ENCODE peak calls at places on chromosomes 5 and 9, in six cellular contexts. J is mucosa of gallbladder, D is anterior cingulate cortex, Z is KBM-7, P is cerebellar nuclear complex, K is amygdala. X is an unnamed sample.

GRCh38 chr9:135602789-135603481 is 36.4 kb downstream of the GLT6D1 start:
- DNase-seq in Z (peak; percentile 57), K (no peak), D (no peak), J (no peak), P (no peak), X (peak; percentile 48)

GRCh38 chr9:84241817-84242356 is 98.7 kb downstream of the SLC28A3 start:
- DNase-seq in J (no peak), K (no peak), Z (no peak), D (no peak), P (no peak), X (no peak)

GRCh38 chr5:159017787-159018186 is 81.9 kb downstream of the EBF1 start:
- DNase-seq in K (no peak), Z (peak; percentile 65), P (no peak), D (no peak), J (no peak), X (no peak)

GRCh38 chr5:116343961-116344360 is 230.7 kb downstream of the SEMA6A start:
- DNase-seq in K (no peak), J (no peak), P (no peak), D (no peak), Z (peak; percentile 58), X (no peak)

GRCh38 chr9:124776952-124777645 is at the start of gene OLFML2A:
- DNase-seq in K (no peak), D (no peak), P (no peak), Z (peak; percentile 47), J (no peak), X (peak; percentile 44)

GRCh38 chr5:11607944-11608343 is 296.3 kb downstream of the CTNND2 start:
- DNase-seq in P (no peak), Z (no peak), D (no peak), J (no peak), K (no peak), X (no peak)

GRCh38 chr5:60370508-60370907 is 329.5 kb downstream of the DEPDC1B start:
- DNase-seq in Z (no peak), J (no peak), K (no peak), D (no peak), P (no peak), X (no peak)

GRCh38 chr5:80083115-80083890 is 48.2 kb downstream of the THBS4 start:
- DNase-seq in Z (peak; percentile 68), K (peak; percentile 18), P (peak; percentile 31), J (no peak), D (peak; percentile 25), X (no peak)

GRCh38 chr5:172502969-172503368 is 48.6 kb upstream of the SH3PXD2B start:
- DNase-seq in D (no peak), Z (no peak), P (no peak), J (peak; percentile 5), K (no peak), X (peak; percentile 27)

GRCh38 chr9:22683393-22684075 is 236.9 kb downstream of the DMRTA1 start:
- DNase-seq in Z (no peak), D (no peak), J (no peak), K (no peak), P (no peak), X (no peak)

GRCh38 chr9:136088481-136088938 is 6.6 kb downstream of the NACC2 start:
- DNase-seq in J (no peak), K (no peak), D (no peak), P (no peak), Z (no peak), X (no peak)

GRCh38 chr5:93572773-93573626 is 8.0 kb downstream of the NR2F1-AS1 start:
- DNase-seq in P (no peak), J (no peak), D (no peak), K (no peak), Z (peak; percentile 69), X (no peak)

GRCh38 chr5:171388816-171389168 is 1.1 kb downstream of the NPM1 start:
- DNase-seq in K (no peak), Z (no peak), P (no peak), J (no peak), D (no peak), X (no peak)

GRCh38 chr5:179738725-179739124 is 6.1 kb downstream of the MAML1 start:
- DNase-seq in D (no peak), Z (no peak), P (no peak), J (no peak), K (no peak), X (no peak)

GRCh38 chr5:95530441-95530840 is 24.3 kb downstream of the SKIC3 start:
- DNase-seq in D (no peak), P (no peak), Z (no peak), J (no peak), K (no peak), X (no peak)

GRCh38 chr9:107269681-107270080 is 13.4 kb upstream of the RAD23B start:
- DNase-seq in Z (no peak), J (no peak), K (no peak), P (no peak), D (no peak), X (no peak)

GRCh38 chr5:177446184-177447065 is at the start of gene PRR7:
- DNase-seq in P (no peak), Z (peak; percentile 75), K (peak; percentile 55), D (peak; percentile 65), J (peak; percentile 56), X (no peak)